ENCODE peak calls at places on chromosome 21, in five cellular contexts. F, M, O, E and H are unnamed samples. For H3K27me3, the result is how much of the 10 kb centered on the place peaks cover.

GRCh38 chr21:36646011-36646410 is 52.9 kb upstream of the SIM2 start:
- DNase-seq in F (no peak), M (no peak), E (no peak), O (no peak), H (no peak)

GRCh38 chr21:16074950-16075489 is 345.2 kb downstream of the USP25 start:
- DNase-seq in O (no peak), M (no peak), F (no peak), E (no peak), H (no peak)

GRCh38 chr21:27149034-27149433 is 182.1 kb upstream of the ADAMTS5 start:
- DNase-seq in F (no peak), O (no peak), M (no peak), E (no peak), H (peak)

GRCh38 chr21:29092102-29092959 is 18.9 kb upstream of the CCT8 start:
- DNase-seq in O (no peak), M (no peak), F (peak), E (no peak), H (no peak)

GRCh38 chr21:27803571-27803970 is 836.7 kb upstream of the ADAMTS5 start:
- DNase-seq in O (no peak), M (no peak), F (no peak), E (no peak), H (no peak)

GRCh38 chr21:37671381-37671780 is 244.9 kb downstream of the KCNJ6 start:
- DNase-seq in O (no peak), E (no peak), F (peak), M (no peak), H (no peak)

GRCh38 chr21:33196956-33197374 is 32.8 kb upstream of the IFNAR2 start:
- DNase-seq in F (peak), O (peak), M (peak), E (peak), H (no peak)

GRCh38 chr21:36859744-36860501 is 106.5 kb downstream of the HLCS start:
- DNase-seq in F (peak), E (peak), O (peak), M (peak), H (no peak)

GRCh38 chr21:35779690-35780570 is 280.4 kb downstream of the SETD4 start:
- DNase-seq in E (peak), F (peak), O (no peak), M (no peak), H (peak)

GRCh38 chr21:39658066-39658465 is 45.3 kb downstream of the B3GALT5 start:
- DNase-seq in F (no peak), E (no peak), O (peak), M (no peak), H (no peak)

GRCh38 chr21:31597683-31598082 is 61.8 kb upstream of the SOD1 start:
- DNase-seq in F (no peak), M (no peak), E (no peak), O (no peak), H (no peak)

GRCh38 chr21:37863842-37864241 is 52.4 kb downstream of the KCNJ6 start:
- DNase-seq in M (peak), F (no peak), E (no peak), O (no peak), H (no peak)

GRCh38 chr21:31133243-31133830 is 95.1 kb upstream of the KRTAP19-8 start:
- DNase-seq in E (no peak), O (no peak), F (no peak), M (no peak), H (no peak)

DNA sequence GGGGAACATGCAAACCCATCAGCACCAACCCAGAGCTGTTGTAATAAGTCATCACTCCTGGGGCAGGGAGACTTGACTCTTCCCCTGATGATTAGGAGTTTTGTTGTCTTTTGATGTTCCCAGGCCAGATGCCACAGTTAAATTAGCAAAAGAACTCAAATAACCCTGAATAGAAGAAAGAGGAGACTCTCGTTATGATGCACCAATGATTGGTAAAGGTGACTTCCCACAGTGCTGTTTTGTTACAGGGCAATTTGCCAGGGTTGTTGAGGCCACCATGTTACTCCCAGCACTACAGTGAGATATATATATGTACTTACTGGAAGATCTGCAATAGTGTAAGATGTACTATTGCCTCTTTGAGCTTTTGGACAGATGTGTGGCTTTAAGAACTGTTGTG is 24.3 kb upstream of the RCAN1 start:
- DNase-seq in E (no peak), M (no peak), O (no peak), F (no peak), H (no peak)
- H3K27me3 ChIP-seq in E (under half), M (under half), O (under half), F (under half), H (under half)

GRCh38 chr21:41763996-41764395 is 2.9 kb downstream of the RIPK4 start:
- DNase-seq in M (no peak), O (no peak), F (no peak), E (no peak), H (no peak)

GRCh38 chr21:41763398-41763931 is 3.4 kb downstream of the RIPK4 start:
- DNase-seq in E (no peak), F (peak), M (no peak), O (no peak), H (no peak)

GRCh38 chr21:41761211-41762181 is 5.4 kb downstream of the RIPK4 start:
- DNase-seq in F (peak), O (peak), M (peak), E (peak), H (peak)

GRCh38 chr21:41762236-41762635 is 4.6 kb downstream of the RIPK4 start:
- DNase-seq in M (no peak), E (no peak), O (no peak), F (no peak), H (no peak)

GRCh38 chr21:41762753-41763152 is 4.1 kb downstream of the RIPK4 start:
- DNase-seq in E (no peak), M (no peak), F (no peak), O (no peak), H (no peak)
- H3K27me3 ChIP-seq in E (under half), M (half or more), F (under half), O (under half), H (under half)

GRCh38 chr21:45869121-45870007 is 112.2 kb upstream of the COL6A1 start:
- DNase-seq in E (no peak), O (no peak), M (peak), F (no peak), H (no peak)

GRCh38 chr21:45871616-45872236 is 109.8 kb upstream of the COL6A1 start:
- DNase-seq in M (peak), F (no peak), E (no peak), O (peak), H (no peak)

GRCh38 chr21:45870851-45871615 is 110.5 kb upstream of the COL6A1 start:
- DNase-seq in O (peak), F (no peak), M (peak), E (no peak), H (no peak)

GRCh38 chr21:45868488-45868887 is 113.1 kb upstream of the COL6A1 start:
- DNase-seq in O (no peak), M (peak), F (no peak), E (peak), H (no peak)

GRCh38 chr21:45870421-45870820 is 111.1 kb upstream of the COL6A1 start:
- DNase-seq in O (peak), E (no peak), F (no peak), M (peak), H (no peak)
- H3K27me3 ChIP-seq in O (under half), E (under half), F (under half), M (under half), H (under half)

DNA sequence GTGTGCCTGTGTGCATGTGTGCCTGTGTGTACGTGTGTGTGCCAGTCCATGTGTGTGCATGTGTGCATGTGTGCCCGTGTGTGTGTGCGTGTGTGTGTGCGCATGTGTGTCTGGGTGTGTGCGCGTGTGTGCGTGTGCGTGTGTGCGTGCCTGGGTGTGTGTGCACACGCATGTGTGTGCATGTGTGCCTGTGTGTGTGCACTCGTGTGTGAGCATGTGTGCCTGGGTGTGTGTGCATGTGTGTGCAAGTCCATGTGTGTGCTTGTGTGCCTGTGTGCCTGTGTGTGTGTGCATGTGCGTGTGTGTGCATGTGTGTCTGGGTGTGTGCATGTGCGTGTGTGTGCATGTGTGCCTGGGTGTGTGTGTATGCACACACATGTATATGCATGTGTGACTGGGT is 28.7 kb upstream of the COL6A2 start:
- DNase-seq in F (no peak), E (no peak), O (no peak), M (no peak), H (no peak)
- H3K27me3 ChIP-seq in F (under half), E (under half), O (under half), M (under half), H (under half)

DNA sequence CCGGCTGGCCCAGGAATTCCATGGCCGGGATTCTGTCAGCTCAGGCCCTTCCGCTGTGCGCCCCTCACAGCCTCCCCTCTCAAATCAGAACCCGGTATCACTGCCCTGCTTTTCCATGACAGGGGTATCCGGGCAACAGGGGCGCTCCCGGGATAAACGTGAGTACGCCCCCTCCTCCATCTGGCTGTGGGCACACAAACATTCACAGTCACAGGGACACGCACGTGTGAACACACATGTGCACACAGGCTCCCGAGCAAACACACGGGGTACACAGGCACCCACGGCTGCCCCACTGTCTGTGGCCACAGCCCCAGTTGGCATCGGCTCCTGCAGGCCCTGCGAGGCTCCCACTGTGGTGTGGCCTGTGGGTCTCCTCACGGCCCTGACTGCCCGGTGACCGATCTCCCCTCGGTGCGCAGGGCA is 16.7 kb downstream of the COL6A1 start:
- DNase-seq in E (peak), M (no peak), F (no peak), O (no peak), H (no peak)
- H3K27me3 ChIP-seq in E (under half), M (under half), F (under half), O (under half), H (under half)

GRCh38 chr21:41800425-41801186 is 33.8 kb upstream of the RIPK4 start:
- DNase-seq in E (no peak), M (no peak), F (no peak), O (no peak), H (no peak)
- H3K27me3 ChIP-seq in E (under half), M (under half), F (under half), O (under half), H (under half)

GRCh38 chr21:46420241-46421190 is 38.2 kb upstream of the DIP2A start:
- DNase-seq in F (no peak), E (no peak), O (no peak), M (peak), H (no peak)
- H3K27me3 ChIP-seq in F (under half), E (under half), O (under half), M (under half), H (under half)